ENCODE peak calls at places on chromosomes 4 and X, in four cellular contexts. L is suprapubic skin, F is stomach, I is K562. M is an unnamed sample.

GRCh38 chrX:130330146-130330545 is 9.6 kb upstream of the SLC25A14 start:
- DNase-seq in L (no peak), F (no peak), I (no peak), M (no peak)

GRCh38 chr4:76733380-76733779 is 164.6 kb downstream of the SOWAHB start:
- DNase-seq in L (no peak), F (peak), I (no peak), M (no peak)

GRCh38 chrX:149916745-149917392 is 12.5 kb upstream of the HSFX4 start:
- DNase-seq in L (no peak), F (no peak), I (no peak), M (no peak)

GRCh38 chr4:166324321-166324720 is 451.3 kb downstream of the TLL1 start:
- DNase-seq in L (no peak), F (no peak), I (no peak), M (no peak)

GRCh38 chrX:129831486-129831885 is 12.2 kb downstream of the ZDHHC9 start:
- DNase-seq in L (no peak), F (no peak), I (no peak), M (no peak)

GRCh38 chr4:108166441-108167315 is 2.1 kb downstream of the LEF1 start:
- DNase-seq in L (no peak), F (peak), I (peak), M (no peak)

GRCh38 chr4:138035781-138036258 is 206.3 kb downstream of the SLC7A11 start:
- DNase-seq in L (no peak), F (no peak), I (peak), M (no peak)

GRCh38 chr4:18021470-18021719 is 160 bp downstream of the LCORL start:
- DNase-seq in L (no peak), F (no peak), I (peak), M (no peak)

GRCh38 chrX:153723351-153724251 is 586 bp downstream of the BCAP31 start:
- DNase-seq in L (no peak), F (peak), I (peak), M (no peak)

GRCh38 chr4:8267077-8267476 is 2.5 kb upstream of the HTRA3 start:
- DNase-seq in L (no peak), F (peak), I (peak), M (no peak)

GRCh38 chr4:54929459-54929858 is 195.9 kb downstream of the KDR start:
- DNase-seq in L (no peak), F (no peak), I (no peak), M (no peak)

GRCh38 chr4:99853993-99854392 is 37.4 kb downstream of the DAPP1 start:
- DNase-seq in L (no peak), F (no peak), I (no peak), M (peak)

GRCh38 chr4:94978904-94979303 is 221.1 kb downstream of the BMPR1B start:
- DNase-seq in L (no peak), F (no peak), I (no peak), M (no peak)

GRCh38 chr4:38583102-38583501 is 80.9 kb upstream of the KLF3 start:
- DNase-seq in L (no peak), F (no peak), I (no peak), M (peak)

GRCh38 chr4:72076562-72076961 is 44.8 kb downstream of the NPFFR2 start:
- DNase-seq in L (no peak), F (no peak), I (no peak), M (no peak)

GRCh38 chr4:13705521-13706035 is 78.1 kb upstream of the BOD1L1 start:
- DNase-seq in L (peak), F (no peak), I (no peak), M (no peak)

GRCh38 chr4:158129649-158130048 is 43.2 kb downstream of the GASK1B start:
- DNase-seq in L (no peak), F (no peak), I (no peak), M (no peak)

GRCh38 chr4:15832523-15833451 is 54.7 kb downstream of the CD38 start:
- DNase-seq in L (no peak), F (no peak), I (no peak), M (no peak)

GRCh38 chr4:180618396-180618795 is 1624.8 kb upstream of the TENM3 start:
- DNase-seq in L (no peak), F (no peak), I (no peak), M (no peak)

GRCh38 chr4:24924309-24924781 is 11.5 kb upstream of the CCDC149 start:
- DNase-seq in L (no peak), F (no peak), I (no peak), M (no peak)

GRCh38 chr4:168632246-168632832 is 135.5 kb downstream of the PALLD start:
- DNase-seq in L (no peak), F (no peak), I (no peak), M (no peak)

GRCh38 chr4:30437316-30437715 is 282.9 kb upstream of the PCDH7 start:
- DNase-seq in L (no peak), F (no peak), I (no peak), M (no peak)

GRCh38 chrX:121010218-121010617 is 24.7 kb upstream of the CT47A1 start:
- DNase-seq in L (no peak), F (no peak), I (no peak), M (no peak)

GRCh38 chr4:186931519-186931918 is 207.9 kb upstream of the FAT1 start:
- DNase-seq in L (no peak), F (no peak), I (no peak), M (no peak)

GRCh38 chr4:4488405-4489404 is 53.1 kb downstream of the STX18 start:
- DNase-seq in L (no peak), F (peak), I (peak), M (no peak)

GRCh38 chrX:13109811-13110210 is 65.4 kb upstream of the FAM9C start:
- DNase-seq in L (no peak), F (no peak), I (no peak), M (no peak)

GRCh38 chr4:1752284-1753041 is 31.1 kb downstream of the TACC3 start:
- DNase-seq in L (no peak), F (peak), I (peak), M (no peak)

GRCh38 chr4:56681158-56681848 is at the start of gene HOPX:
- DNase-seq in L (no peak), F (peak), I (no peak), M (no peak)

GRCh38 chrX:132615396-132616131 is 126.7 kb upstream of the MBNL3 start:
- DNase-seq in L (no peak), F (peak), I (peak), M (no peak)

GRCh38 chrX:135516376-135516775 is 4.1 kb upstream of the INTS6L start:
- DNase-seq in L (no peak), F (no peak), I (peak), M (no peak)
- TF ChIP-seq CTCF in L (no peak), F (no peak), I (peak), M (no peak)

GRCh38 chrX:123236868-123237267 is 52.8 kb downstream of the GRIA3 start:
- DNase-seq in L (no peak), F (no peak), I (no peak), M (no peak)
- TF ChIP-seq EP300 in L (no peak), F (no peak), I (no peak), M (no peak)

DNA sequence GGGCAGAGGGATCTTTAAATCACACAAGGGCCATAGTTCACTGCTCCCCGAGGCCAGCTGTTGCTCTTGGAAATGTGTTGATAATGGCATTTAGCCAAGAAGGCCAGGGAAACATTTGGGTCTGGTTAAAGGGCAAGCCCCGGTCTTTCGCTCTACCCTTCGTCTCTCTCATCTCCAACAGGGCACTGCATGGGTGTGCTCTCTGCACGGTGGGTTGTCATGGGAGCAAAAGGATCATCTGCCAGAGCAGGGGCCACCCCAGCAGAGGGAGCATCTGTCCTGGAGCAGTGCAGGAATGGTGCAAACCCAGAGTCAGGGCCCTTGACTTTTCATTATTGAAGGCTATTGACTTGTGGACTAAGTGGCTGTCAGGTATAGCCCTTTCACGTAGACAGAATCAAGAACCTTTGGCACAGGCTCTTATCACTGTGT is 22.7 kb upstream of the PGRMC2 start:
- DNase-seq in L (no peak), F (no peak), I (no peak), M (no peak)
- TF ChIP-seq CTCF in L (no peak), F (no peak), I (peak), M (no peak)

GRCh38 chrX:40514376-40514775 is 66.4 kb upstream of the ATP6AP2 start:
- DNase-seq in L (no peak), F (peak), I (no peak), M (no peak)

GRCh38 chrX:40511258-40511657 is 69.5 kb upstream of the ATP6AP2 start:
- DNase-seq in L (no peak), F (no peak), I (no peak), M (no peak)

GRCh38 chrX:40513835-40514234 is 66.9 kb upstream of the ATP6AP2 start:
- DNase-seq in L (no peak), F (no peak), I (no peak), M (no peak)

GRCh38 chrX:40508560-40508959 is 72.2 kb upstream of the ATP6AP2 start:
- DNase-seq in L (no peak), F (no peak), I (no peak), M (no peak)

GRCh38 chrX:40513012-40513411 is 67.8 kb upstream of the ATP6AP2 start:
- DNase-seq in L (no peak), F (no peak), I (no peak), M (no peak)
- TF ChIP-seq EP300 in L (no peak), F (no peak), I (no peak), M (no peak)

GRCh38 chr4:113248320-113248719 is 198.9 kb downstream of the ANK2 start:
- DNase-seq in L (no peak), F (no peak), I (no peak), M (no peak)
- TF ChIP-seq CTCF in L (no peak), F (no peak), I (no peak), M (no peak)

GRCh38 chr4:184474261-184475095 is at the start of gene IRF2:
- DNase-seq in L (peak), F (peak), I (peak), M (peak)
- TF ChIP-seq EP300 in L (peak), F (peak), I (peak), M (peak)

M was measured in esophagus muscularis mucosa.